ENCODE peak calls at places on chromosomes 16 and 17, in five cellular contexts. One of them, this sample, is unnamed.
A peak's percentile ranks its signal among the peaks of the same experiment; 100 is the strongest.

GRCh38 chr17:27811961-27812360 is 11.6 kb upstream of the NOS2 start:
- DNase-seq in NCI-H1436: no peak
- DNase-seq in anterior cingulate cortex: no peak
- DNase-seq in nephron progenitor cell: no peak
- DNase-seq in epithelial cell of prostate: no peak
- DNase-seq in this sample: no peak

GRCh38 chr17:77189148-77189547 is 48.4 kb downstream of the SEC14L1 start:
- DNase-seq in epithelial cell of prostate: no peak
- DNase-seq in NCI-H1436: no peak
- DNase-seq in nephron progenitor cell: no peak
- DNase-seq in anterior cingulate cortex: no peak
- DNase-seq in this sample: no peak

GRCh38 chr17:45235071-45236001 is 13.7 kb downstream of the FMNL1 start:
- DNase-seq in nephron progenitor cell: peak; percentile 87
- DNase-seq in epithelial cell of prostate: no peak
- DNase-seq in NCI-H1436: peak; percentile 77
- DNase-seq in anterior cingulate cortex: peak; percentile 53
- DNase-seq in this sample: peak; percentile 86

GRCh38 chr16:80938035-80938927 is 68.4 kb downstream of the CMC2 start:
- DNase-seq in anterior cingulate cortex: no peak
- DNase-seq in epithelial cell of prostate: peak; percentile 29
- DNase-seq in NCI-H1436: no peak
- DNase-seq in nephron progenitor cell: peak; percentile 8
- DNase-seq in this sample: no peak

GRCh38 chr17:81253358-81254131 is 14.4 kb downstream of the NDUFAF8 start:
- DNase-seq in NCI-H1436: peak; percentile 39
- DNase-seq in epithelial cell of prostate: no peak
- DNase-seq in anterior cingulate cortex: peak; percentile 37
- DNase-seq in nephron progenitor cell: peak; percentile 67
- DNase-seq in this sample: peak; percentile 55

GRCh38 chr16:583470-583814 is 6.4 kb upstream of the RAB40C start:
- DNase-seq in nephron progenitor cell: no peak
- DNase-seq in epithelial cell of prostate: no peak
- DNase-seq in NCI-H1436: peak; percentile 42
- DNase-seq in anterior cingulate cortex: no peak
- DNase-seq in this sample: no peak

GRCh38 chr16:68503334-68503733 is 35.8 kb upstream of the ZFP90 start:
- DNase-seq in nephron progenitor cell: no peak
- DNase-seq in anterior cingulate cortex: no peak
- DNase-seq in NCI-H1436: no peak
- DNase-seq in epithelial cell of prostate: no peak
- DNase-seq in this sample: no peak

GRCh38 chr17:72386619-72387237 is 265.9 kb downstream of the SOX9 start:
- DNase-seq in nephron progenitor cell: peak; percentile 15
- DNase-seq in anterior cingulate cortex: no peak
- DNase-seq in NCI-H1436: peak; percentile 60
- DNase-seq in epithelial cell of prostate: no peak
- DNase-seq in this sample: no peak

GRCh38 chr17:79935197-79935844 is 96.1 kb upstream of the CBX4 start:
- DNase-seq in NCI-H1436: no peak
- DNase-seq in nephron progenitor cell: no peak
- DNase-seq in epithelial cell of prostate: no peak
- DNase-seq in anterior cingulate cortex: no peak
- DNase-seq in this sample: no peak

GRCh38 chr16:23509763-23510153 is 536 bp downstream of the GGA2 start:
- DNase-seq in nephron progenitor cell: peak; percentile 22
- DNase-seq in anterior cingulate cortex: no peak
- DNase-seq in epithelial cell of prostate: no peak
- DNase-seq in NCI-H1436: no peak
- DNase-seq in this sample: peak; percentile 23

GRCh38 chr16:77324727-77325126 is 110.1 kb downstream of the ADAMTS18 start:
- DNase-seq in nephron progenitor cell: no peak
- DNase-seq in anterior cingulate cortex: no peak
- DNase-seq in epithelial cell of prostate: no peak
- DNase-seq in NCI-H1436: no peak
- DNase-seq in this sample: no peak

GRCh38 chr16:143047-143446 is 4.6 kb upstream of the NPRL3 start:
- DNase-seq in epithelial cell of prostate: no peak
- DNase-seq in nephron progenitor cell: no peak
- DNase-seq in anterior cingulate cortex: no peak
- DNase-seq in NCI-H1436: no peak
- DNase-seq in this sample: no peak

GRCh38 chr16:2156025-2156848 is 655 bp downstream of the TRAF7 start:
- DNase-seq in nephron progenitor cell: peak; percentile 44
- DNase-seq in NCI-H1436: no peak
- DNase-seq in anterior cingulate cortex: no peak
- DNase-seq in epithelial cell of prostate: no peak
- DNase-seq in this sample: no peak

GRCh38 chr17:64538508-64539120 is 31.8 kb downstream of the CEP95 start:
- DNase-seq in nephron progenitor cell: no peak
- DNase-seq in anterior cingulate cortex: no peak
- DNase-seq in NCI-H1436: no peak
- DNase-seq in epithelial cell of prostate: no peak
- DNase-seq in this sample: no peak

GRCh38 chr16:49726155-49726554 is 129.8 kb downstream of the ZNF423 start:
- DNase-seq in nephron progenitor cell: no peak
- DNase-seq in epithelial cell of prostate: no peak
- DNase-seq in NCI-H1436: no peak
- DNase-seq in anterior cingulate cortex: no peak
- DNase-seq in this sample: no peak

GRCh38 chr17:40419559-40420331 is 2.0 kb upstream of the TOP2A start:
- DNase-seq in NCI-H1436: peak; percentile 41
- DNase-seq in anterior cingulate cortex: no peak
- DNase-seq in nephron progenitor cell: no peak
- DNase-seq in epithelial cell of prostate: no peak
- DNase-seq in this sample: peak; percentile 71

GRCh38 chr16:47886631-47887415 is 269.0 kb downstream of the ABCC12 start:
- DNase-seq in epithelial cell of prostate: no peak
- DNase-seq in anterior cingulate cortex: no peak
- DNase-seq in nephron progenitor cell: peak; percentile 47
- DNase-seq in NCI-H1436: no peak
- DNase-seq in this sample: no peak

GRCh38 chr16:77335652-77336234 is 99.1 kb downstream of the ADAMTS18 start:
- DNase-seq in nephron progenitor cell: no peak
- DNase-seq in anterior cingulate cortex: no peak
- DNase-seq in NCI-H1436: no peak
- DNase-seq in epithelial cell of prostate: no peak
- DNase-seq in this sample: peak; percentile 10

GRCh38 chr16:67181346-67181745 is 2.4 kb downstream of the MATCAP1 start:
- DNase-seq in NCI-H1436: no peak
- DNase-seq in anterior cingulate cortex: no peak
- DNase-seq in nephron progenitor cell: no peak
- DNase-seq in epithelial cell of prostate: no peak
- DNase-seq in this sample: no peak

GRCh38 chr17:48553190-48553547 is 8.3 kb upstream of the HOXB2 start:
- DNase-seq in nephron progenitor cell: no peak
- DNase-seq in NCI-H1436: no peak
- DNase-seq in anterior cingulate cortex: no peak
- DNase-seq in epithelial cell of prostate: no peak
- DNase-seq in this sample: no peak